ENCODE peak calls at places on chromosomes 1 and 21, in four cellular contexts. U, N, A and O are unnamed samples.
A peak's percentile ranks its signal among the peaks of the same experiment; 100 is the strongest.

GRCh38 chr1:170530972-170531757 is 801 bp upstream of the GORAB start:
- ATAC-seq in U (peak; percentile 31), N (peak; percentile 43), A (no peak), O (no peak)

GRCh38 chr1:183319051-183319450 is 99.1 kb downstream of the NMNAT2 start:
- ATAC-seq in U (peak; percentile 17), N (no peak), A (peak; percentile 31), O (no peak)

GRCh38 chr1:219771039-219771438 is 157.3 kb downstream of the SLC30A10 start:
- ATAC-seq in U (no peak), N (no peak), A (no peak), O (no peak)

GRCh38 chr1:204605791-204606190 is 79.7 kb downstream of the LRRN2 start:
- ATAC-seq in U (no peak), N (no peak), A (no peak), O (no peak)

GRCh38 chr1:9302745-9303524 is 10.2 kb downstream of the SPSB1 start:
- ATAC-seq in U (peak; percentile 77), N (peak; percentile 52), A (no peak), O (peak; percentile 83)

GRCh38 chr1:101283443-101283842 is 46.6 kb downstream of the S1PR1 start:
- ATAC-seq in U (no peak), N (no peak), A (no peak), O (no peak)

GRCh38 chr1:199932462-199932861 is 95.0 kb upstream of the NR5A2 start:
- ATAC-seq in U (no peak), N (no peak), A (no peak), O (no peak)

GRCh38 chr21:35062016-35062415 is 12.9 kb upstream of the RUNX1 start:
- ATAC-seq in U (no peak), N (no peak), A (no peak), O (no peak)

GRCh38 chr1:112316254-112316653 is 79.8 kb upstream of the CTTNBP2NL start:
- ATAC-seq in U (no peak), N (no peak), A (no peak), O (peak; percentile 57)

GRCh38 chr1:109090415-109091195 is at the start of gene TMEM167B:
- ATAC-seq in U (peak; percentile 94), N (peak; percentile 96), A (peak; percentile 88), O (peak; percentile 95)

GRCh38 chr1:30744060-30744756 is 13.4 kb downstream of the LAPTM5 start:
- ATAC-seq in U (no peak), N (no peak), A (no peak), O (no peak)
- H3K4me1 ChIP-seq in U (no peaks in the 10 kb centered on the region), N (no peaks in the 10 kb centered on the region), A (peaks cover 84% of the 10 kb centered on the region), O (no peaks in the 10 kb centered on the region)

DNA sequence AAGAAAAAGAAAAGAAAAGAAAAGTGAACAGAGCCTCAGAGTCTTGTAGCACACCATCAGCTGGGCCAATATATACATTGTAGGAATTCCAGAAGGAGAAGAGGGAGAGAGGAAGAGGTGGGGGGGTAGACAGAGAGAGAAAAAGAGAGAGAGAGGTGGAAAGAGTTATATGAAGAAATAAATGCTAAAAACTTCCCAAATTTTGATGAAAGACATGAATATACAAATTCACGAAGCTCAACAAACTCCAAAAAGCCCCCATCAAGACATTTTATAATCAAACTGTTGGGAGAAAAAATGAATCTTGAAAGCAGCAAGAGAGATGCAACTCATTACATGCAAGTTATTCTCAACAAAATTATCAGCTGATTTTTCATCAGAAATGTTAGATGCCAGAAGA is 41.5 kb upstream of the TSHB start:
- ATAC-seq in U (no peak), N (no peak), A (no peak), O (no peak)
- H3K27ac ChIP-seq in U (no peak overlapping the region), N (no peak overlapping the region), A (no peak overlapping the region), O (no peak overlapping the region)

GRCh38 chr1:212610575-212610967 is 2.0 kb downstream of the ATF3 start:
- ATAC-seq in U (no peak), N (no peak), A (no peak), O (no peak)
- H3K4me1 ChIP-seq in U (peaks cover 24% of the 10 kb centered on the region), N (peaks cover 8% of the 10 kb centered on the region), A (peaks cover 48% of the 10 kb centered on the region), O (no peaks in the 10 kb centered on the region)

DNA sequence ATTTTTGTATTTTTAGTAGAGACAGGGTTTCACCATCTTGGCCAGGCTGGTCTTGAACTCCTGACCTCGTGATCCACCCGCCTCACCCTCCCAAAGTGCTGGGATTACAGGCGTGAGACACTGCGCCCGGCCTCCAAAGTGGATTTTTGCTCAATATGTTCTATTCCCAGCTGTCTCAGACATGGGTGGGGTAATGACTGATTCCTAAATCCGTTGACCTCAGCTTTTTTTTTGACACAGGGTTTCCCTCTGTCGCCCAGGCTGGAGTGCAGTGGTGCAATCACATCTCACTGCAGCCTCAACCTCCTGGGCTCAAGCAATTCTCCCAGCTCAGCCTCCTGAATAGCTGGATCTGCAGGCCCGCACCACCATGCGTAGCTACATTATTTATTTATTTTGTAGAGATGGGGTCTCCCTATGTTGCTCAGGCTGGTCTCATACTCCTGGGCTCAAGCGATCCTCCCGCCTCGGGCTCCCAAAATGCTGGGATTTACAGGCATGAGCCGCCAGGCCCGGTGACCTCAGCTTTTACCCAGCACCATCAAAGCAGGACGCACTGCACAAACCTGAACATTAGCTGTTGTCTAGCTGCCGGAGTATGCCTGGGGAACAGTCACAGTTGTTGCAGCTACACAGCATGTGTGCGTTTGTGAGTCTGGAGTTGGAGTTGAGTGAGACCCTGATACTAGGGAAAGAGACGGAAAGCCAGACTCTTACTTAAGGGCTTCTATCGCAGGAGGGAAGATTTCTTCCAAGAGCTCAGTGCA is 43.8 kb upstream of the PSEN2 start:
- ATAC-seq in U (no peak), N (no peak), A (no peak), O (no peak)
- H3K27ac ChIP-seq in U (peak overlapping the region; percentile 74), N (no peak overlapping the region), A (no peak overlapping the region), O (peak overlapping the region; percentile 87)

GRCh38 chr1:198197285-198197684 is 40.5 kb downstream of the NEK7 start:
- ATAC-seq in U (no peak), N (no peak), A (no peak), O (no peak)

GRCh38 chr1:198196630-198197029 is 39.8 kb downstream of the NEK7 start:
- ATAC-seq in U (no peak), N (no peak), A (no peak), O (no peak)

GRCh38 chr1:198203434-198203833 is 46.6 kb downstream of the NEK7 start:
- ATAC-seq in U (no peak), N (no peak), A (no peak), O (no peak)

GRCh38 chr1:198201956-198202784 is 45.4 kb downstream of the NEK7 start:
- ATAC-seq in U (peak; percentile 84), N (no peak), A (no peak), O (no peak)

GRCh38 chr1:198199105-198199504 is 42.3 kb downstream of the NEK7 start:
- ATAC-seq in U (no peak), N (no peak), A (no peak), O (no peak)
- H3K4me1 ChIP-seq in U (peaks cover 30% of the 10 kb centered on the region), N (no peaks in the 10 kb centered on the region), A (no peaks in the 10 kb centered on the region), O (peaks cover 59% of the 10 kb centered on the region)

GRCh38 chr1:4089421-4090175 is 189.5 kb upstream of the C1orf174 start:
- ATAC-seq in U (no peak), N (no peak), A (no peak), O (no peak)

GRCh38 chr1:4093856-4094565 is 193.9 kb upstream of the C1orf174 start:
- ATAC-seq in U (no peak), N (no peak), A (no peak), O (no peak)

GRCh38 chr1:4090976-4091660 is 191.0 kb upstream of the C1orf174 start:
- ATAC-seq in U (no peak), N (no peak), A (no peak), O (no peak)

GRCh38 chr1:4090556-4090955 is 190.5 kb upstream of the C1orf174 start:
- ATAC-seq in U (no peak), N (no peak), A (no peak), O (no peak)

GRCh38 chr1:4091996-4092395 is 191.9 kb upstream of the C1orf174 start:
- ATAC-seq in U (no peak), N (no peak), A (no peak), O (no peak)
- H3K27ac ChIP-seq in U (no peak overlapping the region), N (no peak overlapping the region), A (no peak overlapping the region), O (no peak overlapping the region)

DNA sequence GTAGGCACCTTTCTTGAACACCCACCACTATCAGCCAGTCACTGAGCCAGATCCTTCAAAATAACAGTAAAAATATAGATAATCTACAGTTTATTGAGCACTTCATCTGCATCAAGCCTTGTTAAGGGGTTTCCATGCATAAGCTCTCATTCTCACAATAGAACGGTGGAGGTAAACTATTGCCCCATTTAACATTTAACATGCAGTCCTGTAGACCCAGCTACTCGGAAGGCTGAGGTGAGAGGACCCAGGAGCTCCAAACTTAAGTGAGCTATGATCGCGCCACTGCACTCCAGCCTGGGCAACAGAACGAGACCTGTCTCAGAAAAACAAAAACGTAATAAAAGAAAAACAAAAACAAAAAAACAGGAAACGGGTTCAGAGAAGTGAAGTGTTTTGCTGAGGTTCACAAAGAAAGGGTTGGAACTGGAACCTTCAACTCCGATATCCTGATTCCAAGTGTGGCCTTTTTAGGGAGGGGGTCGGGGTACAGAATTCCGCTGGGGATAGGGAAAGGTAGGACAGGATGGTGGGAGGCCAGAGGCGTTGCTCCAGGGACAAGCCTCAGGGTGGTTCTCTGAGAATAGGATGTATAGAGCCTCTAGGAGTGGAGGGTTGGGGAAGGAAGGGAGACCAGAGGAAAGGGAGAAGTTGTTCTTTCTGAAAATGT is 11.6 kb upstream of the SESN2 start:
- ATAC-seq in U (no peak), N (no peak), A (peak; percentile 8), O (no peak)
- H3K4me1 ChIP-seq in U (peaks cover 39% of the 10 kb centered on the region), N (no peaks in the 10 kb centered on the region), A (peaks cover 55% of the 10 kb centered on the region), O (peaks cover 34% of the 10 kb centered on the region)